ENCODE peak calls at places on chromosome 12, in ten cellular contexts. X is bronchial epithelial cell, N is endothelial cell, K is fibroblast of mammary gland, E is mesothelial cell of epicardium, T is left ventricle myocardium inferior, J is cardiac fibroblast, Z is tibial artery, D is psoas muscle, C is fibroblast of the aortic adventitia. S is an unnamed sample.

GRCh38 chr12:2311001-2311778 is 258.4 kb downstream of the CACNA1C start:
- DNase-seq in X (no peak), N (no peak), K (peak), E (no peak), T (no peak), J (no peak), Z (no peak), D (no peak), C (peak), S (no peak)

GRCh38 chr12:69676257-69677012 is 22.7 kb downstream of the BEST3 start:
- DNase-seq in X (peak), N (no peak), K (no peak), E (no peak), T (no peak), J (no peak), Z (no peak), D (no peak), C (no peak), S (no peak)

GRCh38 chr12:44317651-44318126 is 481.8 kb downstream of the TMEM117 start:
- DNase-seq in X (peak), N (no peak), K (peak), E (no peak), T (no peak), J (peak), Z (no peak), D (no peak), C (peak), S (no peak)

GRCh38 chr12:94109154-94109553 is 39.2 kb upstream of the PLXNC1 start:
- DNase-seq in X (no peak), N (no peak), K (peak), E (no peak), T (no peak), J (peak), Z (no peak), D (no peak), C (peak), S (no peak)

GRCh38 chr12:58378038-58378437 is 436.7 kb downstream of the ATP23 start:
- DNase-seq in X (no peak), N (no peak), K (peak), E (no peak), T (no peak), J (peak), Z (no peak), D (no peak), C (peak), S (no peak)

GRCh38 chr12:2640709-2641108 is 154.1 kb upstream of the FKBP4 start:
- DNase-seq in X (peak), N (no peak), K (peak), E (no peak), T (peak), J (peak), Z (peak), D (no peak), C (peak), S (no peak)

GRCh38 chr12:33026791-33027190 is 130.2 kb upstream of the PKP2 start:
- DNase-seq in X (no peak), N (no peak), K (no peak), E (no peak), T (no peak), J (no peak), Z (no peak), D (no peak), C (no peak), S (no peak)

GRCh38 chr12:19646599-19646998 is 207.3 kb downstream of the AEBP2 start:
- DNase-seq in X (no peak), N (no peak), K (no peak), E (no peak), T (no peak), J (no peak), Z (no peak), D (no peak), C (no peak), S (no peak)

GRCh38 chr12:11497995-11498394 is 102.6 kb upstream of the PRB2 start:
- DNase-seq in X (no peak), N (no peak), K (no peak), E (no peak), T (no peak), J (no peak), Z (no peak), D (no peak), C (no peak), S (no peak)

GRCh38 chr12:19739195-19739776 is 300.0 kb downstream of the AEBP2 start:
- DNase-seq in X (peak), N (peak), K (peak), E (no peak), T (no peak), J (peak), Z (no peak), D (no peak), C (peak), S (no peak)

GRCh38 chr12:52010152-52010622 is 3.4 kb downstream of the TAMALIN start:
- DNase-seq in X (no peak), N (peak), K (peak), E (peak), T (peak), J (peak), Z (peak), D (peak), C (peak), S (no peak)

GRCh38 chr12:10722905-10723866 is at the start of gene YBX3:
- DNase-seq in X (peak), N (peak), K (peak), E (peak), T (peak), J (peak), Z (peak), D (peak), C (peak), S (peak)

GRCh38 chr12:89084751-89085150 is 267.6 kb downstream of the DUSP6 start:
- DNase-seq in X (no peak), N (no peak), K (peak), E (no peak), T (no peak), J (peak), Z (no peak), D (no peak), C (peak), S (no peak)

GRCh38 chr12:31832740-31833540 is 104.1 kb upstream of the AMN1 start:
- DNase-seq in X (no peak), N (no peak), K (no peak), E (no peak), T (no peak), J (no peak), Z (no peak), D (no peak), C (no peak), S (peak)

GRCh38 chr12:97748298-97748697 is 285.7 kb downstream of the RMST start:
- DNase-seq in X (no peak), N (no peak), K (no peak), E (no peak), T (no peak), J (no peak), Z (no peak), D (no peak), C (no peak), S (no peak)

GRCh38 chr12:5479761-5480160 is 47.9 kb downstream of the NTF3 start:
- DNase-seq in X (no peak), N (no peak), K (no peak), E (no peak), T (no peak), J (no peak), Z (no peak), D (no peak), C (no peak), S (no peak)

GRCh38 chr12:65229441-65229840 is 49.0 kb upstream of the MSRB3 start:
- DNase-seq in X (peak), N (no peak), K (peak), E (no peak), T (no peak), J (peak), Z (no peak), D (no peak), C (peak), S (no peak)

GRCh38 chr12:65237153-65237552 is 41.3 kb upstream of the MSRB3 start:
- DNase-seq in X (no peak), N (no peak), K (no peak), E (no peak), T (no peak), J (no peak), Z (no peak), D (no peak), C (no peak), S (no peak)

GRCh38 chr12:65232490-65233077 is 45.9 kb upstream of the MSRB3 start:
- DNase-seq in X (peak), N (no peak), K (peak), E (no peak), T (no peak), J (peak), Z (no peak), D (no peak), C (peak), S (no peak)
- TF ChIP-seq CTCF in X (peak), N (peak), K (peak), E (peak), T (peak), J (peak), Z (peak), D (peak), C (peak), S (no peak)

GRCh38 chr12:92737855-92738850 is 35.4 kb downstream of the PLEKHG7 start:
- DNase-seq in X (no peak), N (no peak), K (no peak), E (no peak), T (no peak), J (no peak), Z (no peak), D (no peak), C (no peak), S (no peak)

GRCh38 chr12:92730758-92731157 is 28.0 kb downstream of the PLEKHG7 start:
- DNase-seq in X (no peak), N (no peak), K (no peak), E (no peak), T (no peak), J (no peak), Z (no peak), D (no peak), C (no peak), S (no peak)

GRCh38 chr12:92739099-92739498 is 36.3 kb downstream of the PLEKHG7 start:
- DNase-seq in X (no peak), N (no peak), K (peak), E (no peak), T (no peak), J (peak), Z (no peak), D (peak), C (peak), S (no peak)

GRCh38 chr12:92736605-92737004 is 33.8 kb downstream of the PLEKHG7 start:
- DNase-seq in X (no peak), N (no peak), K (no peak), E (no peak), T (no peak), J (no peak), Z (no peak), D (no peak), C (no peak), S (no peak)

DNA sequence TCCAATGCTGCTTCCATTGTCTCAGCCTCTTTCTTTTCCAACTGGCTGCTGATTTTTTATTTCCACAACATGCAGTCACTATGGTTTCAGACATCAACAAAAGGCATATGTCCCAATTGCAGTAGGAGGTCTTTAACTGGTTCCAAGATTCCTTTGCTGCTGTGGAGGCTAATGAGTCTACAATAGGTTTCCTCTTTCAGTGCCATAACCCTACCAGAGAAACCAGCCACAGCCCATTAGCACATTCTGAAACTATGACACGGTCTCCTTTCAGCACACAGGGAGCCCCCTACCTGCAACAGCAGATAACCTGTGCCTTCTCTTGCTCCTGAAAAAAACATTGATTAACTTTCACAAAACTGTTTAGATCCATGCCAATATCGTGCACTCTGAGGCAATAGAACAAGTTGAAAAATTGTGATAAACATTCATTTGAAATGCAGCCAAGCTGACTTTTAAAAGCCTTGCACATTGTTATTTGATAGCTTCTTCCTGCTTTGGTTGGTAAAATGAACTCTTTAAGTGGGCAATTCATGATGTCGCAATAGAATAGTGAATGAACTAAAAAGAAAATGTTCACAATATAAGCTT is 32.4 kb downstream of the PLEKHG7 start:
- DNase-seq in X (peak), N (no peak), K (peak), E (no peak), T (no peak), J (peak), Z (no peak), D (no peak), C (peak), S (no peak)
- TF ChIP-seq CTCF in X (peak), N (no peak), K (peak), E (no peak), T (peak), J (no peak), Z (no peak), D (no peak), C (no peak), S (no peak)

DNA sequence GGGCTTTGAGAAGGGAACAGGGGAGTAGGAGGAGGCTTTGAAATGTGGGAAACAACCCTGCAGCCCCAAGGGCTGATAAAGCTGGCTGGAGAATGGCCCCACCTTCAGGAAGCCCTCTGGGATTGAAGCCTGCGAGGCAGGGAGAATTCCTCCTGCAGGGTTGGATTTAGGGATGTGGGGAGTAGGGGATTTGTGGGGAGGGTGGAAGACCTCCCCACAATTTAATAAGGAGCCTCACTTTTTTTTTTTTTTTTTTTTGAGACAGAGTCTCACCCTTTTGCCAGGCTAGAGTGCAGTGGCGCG is 88.8 kb upstream of the NCOR2 start:
- DNase-seq in X (no peak), N (no peak), K (no peak), E (no peak), T (no peak), J (no peak), Z (no peak), D (no peak), C (no peak), S (no peak)
- TF ChIP-seq CTCF in X (no peak), N (no peak), K (peak), E (no peak), T (no peak), J (peak), Z (no peak), D (no peak), C (peak), S (no peak)

GRCh38 chr12:67268335-67268895 is 743 bp upstream of the CAND1 start:
- DNase-seq in X (peak), N (peak), K (peak), E (peak), T (peak), J (peak), Z (peak), D (peak), C (peak), S (peak)

GRCh38 chr12:67270622-67271021 is 1.5 kb downstream of the CAND1 start:
- DNase-seq in X (peak), N (no peak), K (no peak), E (no peak), T (no peak), J (no peak), Z (no peak), D (no peak), C (no peak), S (no peak)

GRCh38 chr12:67271976-67272375 is 2.8 kb downstream of the CAND1 start:
- DNase-seq in X (no peak), N (no peak), K (peak), E (no peak), T (no peak), J (peak), Z (no peak), D (no peak), C (peak), S (no peak)

GRCh38 chr12:67268896-67269631 is at the start of gene CAND1:
- DNase-seq in X (peak), N (peak), K (peak), E (peak), T (peak), J (peak), Z (peak), D (peak), C (peak), S (peak)

GRCh38 chr12:67269632-67270578 is 747 bp downstream of the CAND1 start:
- DNase-seq in X (peak), N (peak), K (no peak), E (no peak), T (peak), J (peak), Z (peak), D (peak), C (peak), S (peak)
- TF ChIP-seq CTCF in X (no peak), N (no peak), K (no peak), E (no peak), T (peak), J (no peak), Z (peak), D (peak), C (peak), S (no peak)

DNA sequence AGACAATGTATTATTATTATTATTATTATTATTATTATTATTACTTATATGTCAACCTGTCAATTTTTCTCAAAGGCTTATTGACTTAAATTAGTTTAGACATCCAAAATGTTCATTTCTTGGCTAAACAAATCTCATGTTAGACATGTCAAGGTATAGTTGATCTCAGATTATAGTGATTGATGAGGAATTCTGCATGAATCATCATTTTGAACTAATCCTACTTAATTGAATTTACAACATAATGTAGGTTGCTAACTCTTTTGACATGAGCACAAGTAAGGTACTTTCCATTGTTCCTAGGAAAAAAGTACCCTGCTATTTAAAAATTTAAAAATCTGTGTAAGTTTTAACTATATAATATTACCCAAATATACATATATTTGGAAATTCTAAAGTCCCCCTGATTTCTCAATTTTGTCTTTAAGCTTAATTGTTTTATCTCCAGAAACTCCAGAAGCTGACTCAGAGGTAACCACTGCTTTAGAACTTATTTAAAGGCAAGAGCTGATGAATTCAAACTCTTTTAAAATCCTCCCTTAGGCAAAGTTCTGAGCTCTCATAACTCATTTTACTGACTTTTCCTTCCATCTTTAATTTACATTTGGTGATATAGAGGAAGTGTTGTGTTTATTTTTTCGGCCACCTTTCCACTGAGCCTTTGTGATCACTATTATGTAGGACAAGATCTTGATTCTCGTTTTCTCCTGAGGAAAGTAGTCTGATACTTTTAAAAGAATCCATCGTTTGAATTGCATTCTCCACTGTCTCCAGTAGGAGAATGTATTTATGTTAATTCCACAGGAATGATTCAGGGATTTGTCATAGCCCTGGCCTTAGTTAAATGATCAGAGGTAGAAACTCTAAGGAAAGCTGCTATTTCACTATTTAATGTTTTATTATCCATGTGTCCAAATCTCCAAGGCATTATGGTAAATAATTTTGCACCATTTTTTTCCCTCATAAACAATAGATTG is 1304.5 kb downstream of the AACS start:
- DNase-seq in X (peak), N (no peak), K (peak), E (no peak), T (no peak), J (peak), Z (no peak), D (no peak), C (peak), S (no peak)
- TF ChIP-seq CTCF in X (no peak), N (no peak), K (peak), E (no peak), T (no peak), J (peak), Z (no peak), D (no peak), C (peak), S (no peak)

GRCh38 chr12:90631581-90631980 is 323.4 kb downstream of the CCER1 start:
- DNase-seq in X (no peak), N (no peak), K (peak), E (no peak), T (no peak), J (peak), Z (no peak), D (no peak), C (no peak), S (no peak)

GRCh38 chr12:90622431-90622830 is 332.5 kb downstream of the CCER1 start:
- DNase-seq in X (peak), N (no peak), K (peak), E (no peak), T (no peak), J (peak), Z (no peak), D (no peak), C (peak), S (no peak)

GRCh38 chr12:90628213-90628612 is 326.8 kb downstream of the CCER1 start:
- DNase-seq in X (peak), N (no peak), K (no peak), E (no peak), T (no peak), J (no peak), Z (no peak), D (no peak), C (no peak), S (no peak)

GRCh38 chr12:90630006-90630405 is 325.0 kb downstream of the CCER1 start:
- DNase-seq in X (no peak), N (no peak), K (no peak), E (no peak), T (no peak), J (no peak), Z (no peak), D (no peak), C (no peak), S (no peak)

GRCh38 chr12:90627180-90627896 is 327.6 kb downstream of the CCER1 start:
- DNase-seq in X (peak), N (no peak), K (peak), E (no peak), T (no peak), J (peak), Z (no peak), D (no peak), C (no peak), S (no peak)
- TF ChIP-seq CTCF in X (no peak), N (no peak), K (no peak), E (no peak), T (no peak), J (no peak), Z (no peak), D (no peak), C (no peak), S (no peak)

GRCh38 chr12:78392918-78393317 is 471.7 kb upstream of the SYT1 start:
- DNase-seq in X (no peak), N (no peak), K (peak), E (no peak), T (no peak), J (peak), Z (no peak), D (no peak), C (peak), S (no peak)
- TF ChIP-seq CTCF in X (no peak), N (no peak), K (peak), E (no peak), T (no peak), J (peak), Z (no peak), D (no peak), C (peak), S (no peak)